ENCODE peak calls at places on chromosomes 4 and X, in eight cellular contexts. F, G, S, U, N, V, W and J are unnamed samples.
A peak's percentile ranks its signal among the peaks of the same experiment; 100 is the strongest.

GRCh38 chr4:21742326-21742725 is 206.2 kb downstream of the KCNIP4 start:
- DNase-seq in G (no peak), N (no peak), U (no peak), W (no peak), V (no peak), F (no peak), S (no peak), J (no peak)

GRCh38 chr4:52983563-52984303 is 121.6 kb downstream of the RASL11B start:
- DNase-seq in W (no peak), U (peak; percentile 68), S (no peak), V (no peak), G (no peak), N (peak; percentile 70), F (peak; percentile 75), J (no peak)

GRCh38 chrX:147884958-147885357 is 26.8 kb upstream of the FMR1 start:
- DNase-seq in W (no peak), G (no peak), S (no peak), N (no peak), V (no peak), U (peak; percentile 8), F (peak; percentile 33), J (no peak)

GRCh38 chr4:40719008-40719623 is 30.6 kb upstream of the NSUN7 start:
- DNase-seq in W (no peak), S (peak; percentile 30), F (peak; percentile 69), G (no peak), U (peak; percentile 79), N (no peak), V (no peak), J (no peak)

GRCh38 chrX:56968980-56969379 is 26.4 kb downstream of the SPIN3 start:
- DNase-seq in U (no peak), N (no peak), S (no peak), W (no peak), G (no peak), F (no peak), V (no peak), J (no peak)

GRCh38 chr4:76752911-76753494 is 144.9 kb downstream of the SOWAHB start:
- DNase-seq in V (no peak), S (no peak), W (peak; percentile 72), G (no peak), N (no peak), U (no peak), F (peak; percentile 100), J (no peak)

GRCh38 chrX:110691446-110691845 is 104.2 kb downstream of the CHRDL1 start:
- DNase-seq in S (no peak), F (peak; percentile 79), N (no peak), G (no peak), V (no peak), U (no peak), W (no peak), J (no peak)

GRCh38 chrX:48835524-48836329 is at the start of gene PCSK1N:
- DNase-seq in U (no peak), S (no peak), V (no peak), W (no peak), F (no peak), G (no peak), N (no peak), J (no peak)

GRCh38 chr4:90328558-90328957 is 201.4 kb downstream of the CCSER1 start:
- DNase-seq in F (peak; percentile 24), S (peak; percentile 34), U (peak; percentile 89), W (no peak), G (no peak), V (no peak), N (no peak), J (no peak)

GRCh38 chrX:11137543-11138139 is 26.5 kb downstream of the HCCS start:
- DNase-seq in V (no peak), G (no peak), N (peak; percentile 75), W (no peak), F (peak; percentile 64), S (no peak), U (peak; percentile 37), J (no peak)

GRCh38 chr4:95761441-95761840 is 78.5 kb upstream of the PDHA2 start:
- DNase-seq in G (no peak), V (no peak), S (no peak), N (no peak), U (peak; percentile 2), F (peak; percentile 30), W (no peak), J (no peak)

GRCh38 chr4:54085284-54085683 is 14.7 kb upstream of the GSX2 start:
- DNase-seq in S (no peak), F (peak; percentile 97), G (no peak), N (peak; percentile 77), W (no peak), V (no peak), U (no peak), J (no peak)

GRCh38 chrX:11531226-11531625 is 134.5 kb downstream of the ARHGAP6 start:
- DNase-seq in U (no peak), G (no peak), F (peak; percentile 41), V (no peak), S (no peak), N (no peak), W (no peak), J (no peak)

GRCh38 chr4:171378323-171378722 is 434.9 kb upstream of the GALNTL6 start:
- DNase-seq in N (no peak), F (no peak), S (no peak), V (no peak), G (no peak), U (no peak), W (no peak), J (no peak)

GRCh38 chr4:165715989-165716388 is 157.0 kb upstream of the TLL1 start:
- DNase-seq in F (peak; percentile 61), W (no peak), N (no peak), V (no peak), S (no peak), U (no peak), G (no peak), J (no peak)

GRCh38 chr4:1029536-1029935 is 18.1 kb downstream of the FGFRL1 start:
- DNase-seq in S (no peak), F (no peak), G (no peak), U (no peak), N (no peak), W (no peak), V (no peak), J (no peak)

GRCh38 chrX:13147758-13148157 is 103.3 kb upstream of the FAM9C start:
- DNase-seq in V (no peak), F (no peak), U (no peak), S (no peak), G (no peak), W (no peak), N (no peak), J (no peak)

GRCh38 chrX:13153796-13154195 is 109.4 kb upstream of the FAM9C start:
- DNase-seq in S (no peak), F (peak; percentile 79), U (no peak), W (no peak), N (no peak), V (no peak), G (no peak), J (no peak)

GRCh38 chrX:13149702-13150101 is 105.3 kb upstream of the FAM9C start:
- DNase-seq in V (no peak), F (no peak), W (no peak), G (no peak), U (no peak), S (no peak), N (no peak), J (no peak)

GRCh38 chrX:13152511-13152868 is 108.1 kb upstream of the FAM9C start:
- DNase-seq in S (no peak), F (no peak), N (no peak), V (no peak), G (no peak), W (no peak), U (no peak), J (no peak)

GRCh38 chrX:13151806-13152510 is 107.5 kb upstream of the FAM9C start:
- DNase-seq in W (no peak), N (no peak), V (no peak), G (no peak), F (peak; percentile 25), U (no peak), S (no peak), J (no peak)
- H3K4me3 ChIP-seq in W (no peak overlapping the region), N (no peak overlapping the region), V (no peak overlapping the region), G (no peak overlapping the region), F (no peak overlapping the region), U (no peak overlapping the region), S (no peak overlapping the region), J (no peak overlapping the region)

DNA sequence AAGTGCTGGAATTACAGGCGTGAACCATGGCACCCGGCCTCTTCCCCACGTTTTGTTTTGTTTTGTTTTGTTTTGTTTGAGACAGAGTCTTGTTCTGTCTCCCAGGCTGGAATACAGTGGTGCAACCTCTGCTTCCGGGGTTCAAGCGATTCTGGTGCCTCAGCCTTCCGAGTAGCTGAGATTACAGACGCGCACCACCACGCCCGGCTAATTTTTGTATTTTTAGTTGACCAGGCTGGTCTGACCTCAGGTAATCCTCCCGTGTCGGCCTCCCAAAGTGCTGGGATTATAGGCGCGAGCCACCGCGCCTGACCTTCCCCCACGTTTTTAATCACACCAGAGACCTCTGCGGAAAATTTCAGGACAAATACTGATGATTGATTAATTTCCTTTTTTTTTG is 2.2 kb downstream of the ENOPH1 start:
- DNase-seq in V (no peak), W (no peak), U (no peak), S (no peak), N (no peak), F (no peak), G (no peak), J (no peak)
- H3K4me3 ChIP-seq in V (no peak overlapping the region), W (no peak overlapping the region), U (peak overlapping the region; percentile 30), S (no peak overlapping the region), N (no peak overlapping the region), F (no peak overlapping the region), G (no peak overlapping the region), J (no peak overlapping the region)

DNA sequence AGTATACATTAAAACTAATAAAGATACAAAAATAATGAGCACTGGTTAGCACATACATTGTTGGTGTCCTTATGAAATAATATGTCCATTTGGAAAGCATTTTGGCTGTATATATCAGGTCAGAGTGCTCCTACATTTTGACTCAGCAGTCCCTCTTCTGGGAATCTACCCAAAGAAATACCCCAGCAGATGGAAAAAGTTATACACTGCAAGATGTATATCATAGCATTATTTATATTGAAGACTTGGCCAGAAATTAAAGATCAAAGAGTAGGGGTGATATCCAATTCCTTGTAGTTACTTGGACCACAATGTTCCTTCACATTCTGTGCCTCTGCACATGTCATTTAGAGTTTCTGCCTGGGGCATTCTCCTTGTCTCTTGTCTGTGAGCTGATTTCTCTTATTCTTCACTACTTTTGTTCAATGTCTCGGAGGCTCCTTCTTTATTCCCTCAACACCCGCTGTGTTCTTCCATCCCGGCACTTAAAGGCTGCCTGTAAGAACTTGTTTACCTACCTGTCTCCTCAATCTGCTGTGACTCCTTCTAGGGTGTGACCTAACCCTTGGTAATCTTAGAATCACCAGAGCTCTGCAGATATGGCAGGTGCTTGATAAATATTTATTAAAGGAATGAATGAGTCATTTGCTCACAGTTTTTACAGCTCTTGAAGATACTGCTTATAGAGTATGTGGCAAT is 3.1 kb upstream of the TSPAN5 start:
- DNase-seq in F (no peak), V (no peak), S (no peak), N (no peak), G (no peak), W (no peak), U (no peak), J (no peak)
- H3K4me3 ChIP-seq in F (no peak overlapping the region), V (no peak overlapping the region), S (no peak overlapping the region), N (no peak overlapping the region), G (no peak overlapping the region), W (no peak overlapping the region), U (no peak overlapping the region), J (no peak overlapping the region)

DNA sequence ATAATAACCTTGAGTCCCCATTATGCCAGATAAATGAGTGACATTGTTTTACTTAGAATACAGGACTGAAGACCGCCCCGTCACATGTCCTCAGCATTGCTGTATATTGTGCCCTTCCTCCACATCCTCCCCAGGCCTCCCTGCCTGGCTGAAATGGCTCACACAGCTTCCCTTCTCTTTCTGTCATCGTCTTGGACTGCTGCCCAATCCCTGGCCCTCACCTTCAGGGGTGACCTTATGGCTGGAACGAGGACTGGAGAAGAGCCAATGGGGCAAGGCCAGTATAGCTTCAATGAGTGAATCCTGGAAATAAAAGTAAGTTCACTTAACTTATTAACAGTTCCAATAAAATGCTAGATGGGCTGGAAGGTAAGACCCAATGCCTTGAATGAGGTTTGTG is 2.7 kb downstream of the KCNE5 start:
- DNase-seq in V (no peak), F (no peak), G (no peak), W (no peak), N (no peak), U (no peak), S (peak; percentile 49), J (no peak)
- H3K4me3 ChIP-seq in V (no peak overlapping the region), F (no peak overlapping the region), G (no peak overlapping the region), W (no peak overlapping the region), N (no peak overlapping the region), U (no peak overlapping the region), S (no peak overlapping the region), J (no peak overlapping the region)